ENCODE peak calls at places on chromosomes 4 and X, in four cellular contexts. One of them, this sample, is unnamed.

GRCh38 chr4:52718123-52718522 is 33.1 kb downstream of the ERVMER34-1 start:
- DNase-seq in naive B cell: no peak
- DNase-seq in GM12892: no peak
- DNase-seq in stimulated activated CD8-positive, alpha-beta memory T cell treated with anti-CD3 and anti-CD28 coated beads, Interleukin-4, amount 100 ng/mL, for 24 hours: no peak
- DNase-seq in this sample: no peak

GRCh38 chrX:150926304-150926703 is 27.8 kb upstream of the CD99L2 start:
- DNase-seq in stimulated activated CD8-positive, alpha-beta memory T cell treated with anti-CD3 and anti-CD28 coated beads, Interleukin-4, amount 100 ng/mL, for 24 hours: no peak
- DNase-seq in GM12892: no peak
- DNase-seq in naive B cell: no peak
- DNase-seq in this sample: no peak

GRCh38 chr4:52410971-52411370 is 248.1 kb downstream of the USP46 start:
- DNase-seq in naive B cell: no peak
- DNase-seq in stimulated activated CD8-positive, alpha-beta memory T cell treated with anti-CD3 and anti-CD28 coated beads, Interleukin-4, amount 100 ng/mL, for 24 hours: no peak
- DNase-seq in GM12892: no peak
- DNase-seq in this sample: no peak

GRCh38 chr4:124152130-124152529 is 560.4 kb downstream of the ANKRD50 start:
- DNase-seq in stimulated activated CD8-positive, alpha-beta memory T cell treated with anti-CD3 and anti-CD28 coated beads, Interleukin-4, amount 100 ng/mL, for 24 hours: no peak
- DNase-seq in naive B cell: no peak
- DNase-seq in GM12892: no peak
- DNase-seq in this sample: no peak

GRCh38 chr4:27888523-27888922 is 1027.9 kb downstream of the STIM2 start:
- DNase-seq in stimulated activated CD8-positive, alpha-beta memory T cell treated with anti-CD3 and anti-CD28 coated beads, Interleukin-4, amount 100 ng/mL, for 24 hours: no peak
- DNase-seq in GM12892: no peak
- DNase-seq in naive B cell: no peak
- DNase-seq in this sample: no peak

GRCh38 chr4:86117781-86118302 is 242.0 kb downstream of the MAPK10 start:
- DNase-seq in stimulated activated CD8-positive, alpha-beta memory T cell treated with anti-CD3 and anti-CD28 coated beads, Interleukin-4, amount 100 ng/mL, for 24 hours: no peak
- DNase-seq in GM12892: no peak
- DNase-seq in naive B cell: no peak
- DNase-seq in this sample: no peak

GRCh38 chr4:135007400-135007799 is 805.8 kb upstream of the PABPC4L start:
- DNase-seq in naive B cell: no peak
- DNase-seq in GM12892: no peak
- DNase-seq in stimulated activated CD8-positive, alpha-beta memory T cell treated with anti-CD3 and anti-CD28 coated beads, Interleukin-4, amount 100 ng/mL, for 24 hours: no peak
- DNase-seq in this sample: no peak

GRCh38 chrX:142327182-142327581 is 122.1 kb upstream of the MAGEC2 start:
- DNase-seq in naive B cell: no peak
- DNase-seq in stimulated activated CD8-positive, alpha-beta memory T cell treated with anti-CD3 and anti-CD28 coated beads, Interleukin-4, amount 100 ng/mL, for 24 hours: no peak
- DNase-seq in GM12892: no peak
- DNase-seq in this sample: no peak

GRCh38 chrX:10617964-10618342 is 2.4 kb downstream of the MID1 start:
- DNase-seq in stimulated activated CD8-positive, alpha-beta memory T cell treated with anti-CD3 and anti-CD28 coated beads, Interleukin-4, amount 100 ng/mL, for 24 hours: no peak
- DNase-seq in GM12892: no peak
- DNase-seq in naive B cell: no peak
- DNase-seq in this sample: no peak

GRCh38 chr4:17758459-17758858 is 23.0 kb downstream of the FAM184B start:
- DNase-seq in stimulated activated CD8-positive, alpha-beta memory T cell treated with anti-CD3 and anti-CD28 coated beads, Interleukin-4, amount 100 ng/mL, for 24 hours: no peak
- DNase-seq in GM12892: no peak
- DNase-seq in naive B cell: no peak
- DNase-seq in this sample: no peak

GRCh38 chr4:5192271-5192670 is 141.0 kb downstream of the STK32B start:
- DNase-seq in stimulated activated CD8-positive, alpha-beta memory T cell treated with anti-CD3 and anti-CD28 coated beads, Interleukin-4, amount 100 ng/mL, for 24 hours: no peak
- DNase-seq in naive B cell: no peak
- DNase-seq in GM12892: no peak
- DNase-seq in this sample: no peak

GRCh38 chrX:10404435-10404834 is 215.9 kb downstream of the MID1 start:
- DNase-seq in GM12892: no peak
- DNase-seq in naive B cell: no peak
- DNase-seq in stimulated activated CD8-positive, alpha-beta memory T cell treated with anti-CD3 and anti-CD28 coated beads, Interleukin-4, amount 100 ng/mL, for 24 hours: no peak
- DNase-seq in this sample: no peak

GRCh38 chr4:94803181-94803580 is 45.4 kb downstream of the BMPR1B start:
- DNase-seq in GM12892: no peak
- DNase-seq in stimulated activated CD8-positive, alpha-beta memory T cell treated with anti-CD3 and anti-CD28 coated beads, Interleukin-4, amount 100 ng/mL, for 24 hours: no peak
- DNase-seq in naive B cell: no peak
- DNase-seq in this sample: no peak

GRCh38 chr4:48137766-48138349 is 3.8 kb upstream of the TXK start:
- DNase-seq in GM12892: no peak
- DNase-seq in stimulated activated CD8-positive, alpha-beta memory T cell treated with anti-CD3 and anti-CD28 coated beads, Interleukin-4, amount 100 ng/mL, for 24 hours: no peak
- DNase-seq in naive B cell: no peak
- DNase-seq in this sample: no peak

GRCh38 chr4:182916483-182917181 is 554 bp downstream of the DCTD start:
- DNase-seq in GM12892: no peak
- DNase-seq in stimulated activated CD8-positive, alpha-beta memory T cell treated with anti-CD3 and anti-CD28 coated beads, Interleukin-4, amount 100 ng/mL, for 24 hours: peak
- DNase-seq in naive B cell: no peak
- DNase-seq in this sample: no peak

GRCh38 chrX:30875957-30876356 is 13.1 kb downstream of the TAB3 start:
- DNase-seq in naive B cell: no peak
- DNase-seq in stimulated activated CD8-positive, alpha-beta memory T cell treated with anti-CD3 and anti-CD28 coated beads, Interleukin-4, amount 100 ng/mL, for 24 hours: no peak
- DNase-seq in GM12892: no peak
- DNase-seq in this sample: peak

GRCh38 chr4:57119054-57119651 is 9.0 kb upstream of the IGFBP7 start:
- DNase-seq in stimulated activated CD8-positive, alpha-beta memory T cell treated with anti-CD3 and anti-CD28 coated beads, Interleukin-4, amount 100 ng/mL, for 24 hours: no peak
- DNase-seq in naive B cell: no peak
- DNase-seq in GM12892: no peak
- DNase-seq in this sample: no peak

GRCh38 chr4:153618831-153619230 is 65.2 kb upstream of the TLR2 start:
- DNase-seq in GM12892: no peak
- DNase-seq in stimulated activated CD8-positive, alpha-beta memory T cell treated with anti-CD3 and anti-CD28 coated beads, Interleukin-4, amount 100 ng/mL, for 24 hours: no peak
- DNase-seq in naive B cell: no peak
- DNase-seq in this sample: no peak

GRCh38 chrX:9682456-9682855 is 83.2 kb downstream of the GPR143 start:
- DNase-seq in naive B cell: no peak
- DNase-seq in stimulated activated CD8-positive, alpha-beta memory T cell treated with anti-CD3 and anti-CD28 coated beads, Interleukin-4, amount 100 ng/mL, for 24 hours: no peak
- DNase-seq in GM12892: no peak
- DNase-seq in this sample: no peak

GRCh38 chr4:81538712-81539432 is 67.2 kb upstream of the RASGEF1B start:
- DNase-seq in stimulated activated CD8-positive, alpha-beta memory T cell treated with anti-CD3 and anti-CD28 coated beads, Interleukin-4, amount 100 ng/mL, for 24 hours: no peak
- DNase-seq in naive B cell: no peak
- DNase-seq in GM12892: no peak
- DNase-seq in this sample: no peak

GRCh38 chr4:76634239-76634638 is 199.2 kb downstream of the SHROOM3 start:
- DNase-seq in GM12892: no peak
- DNase-seq in stimulated activated CD8-positive, alpha-beta memory T cell treated with anti-CD3 and anti-CD28 coated beads, Interleukin-4, amount 100 ng/mL, for 24 hours: no peak
- DNase-seq in naive B cell: no peak
- DNase-seq in this sample: peak

GRCh38 chrX:115400960-115401359 is 111.4 kb downstream of the LUZP4 start:
- DNase-seq in GM12892: no peak
- DNase-seq in stimulated activated CD8-positive, alpha-beta memory T cell treated with anti-CD3 and anti-CD28 coated beads, Interleukin-4, amount 100 ng/mL, for 24 hours: no peak
- DNase-seq in naive B cell: no peak
- DNase-seq in this sample: no peak

GRCh38 chrX:50941638-50942037 is 31.1 kb downstream of the BMP15 start:
- DNase-seq in naive B cell: no peak
- DNase-seq in stimulated activated CD8-positive, alpha-beta memory T cell treated with anti-CD3 and anti-CD28 coated beads, Interleukin-4, amount 100 ng/mL, for 24 hours: peak
- DNase-seq in GM12892: no peak
- DNase-seq in this sample: no peak

GRCh38 chr4:106318511-106318910 is 2.2 kb downstream of the AIMP1 start:
- DNase-seq in naive B cell: no peak
- DNase-seq in stimulated activated CD8-positive, alpha-beta memory T cell treated with anti-CD3 and anti-CD28 coated beads, Interleukin-4, amount 100 ng/mL, for 24 hours: no peak
- DNase-seq in GM12892: no peak
- DNase-seq in this sample: no peak

GRCh38 chr4:55635760-55636621 is at the start of gene NMU:
- DNase-seq in naive B cell: peak
- DNase-seq in GM12892: no peak
- DNase-seq in stimulated activated CD8-positive, alpha-beta memory T cell treated with anti-CD3 and anti-CD28 coated beads, Interleukin-4, amount 100 ng/mL, for 24 hours: peak
- DNase-seq in this sample: no peak

GRCh38 chr4:174119051-174119450 is 164.4 kb downstream of the FBXO8 start:
- DNase-seq in stimulated activated CD8-positive, alpha-beta memory T cell treated with anti-CD3 and anti-CD28 coated beads, Interleukin-4, amount 100 ng/mL, for 24 hours: no peak
- DNase-seq in GM12892: no peak
- DNase-seq in naive B cell: no peak
- DNase-seq in this sample: no peak

GRCh38 chrX:48917139-48917980 is 1.5 kb downstream of the PIM2 start:
- DNase-seq in naive B cell: peak
- DNase-seq in GM12892: peak
- DNase-seq in stimulated activated CD8-positive, alpha-beta memory T cell treated with anti-CD3 and anti-CD28 coated beads, Interleukin-4, amount 100 ng/mL, for 24 hours: peak
- DNase-seq in this sample: peak

GRCh38 chr4:67436742-67437141 is 108.6 kb downstream of the CENPC start:
- DNase-seq in stimulated activated CD8-positive, alpha-beta memory T cell treated with anti-CD3 and anti-CD28 coated beads, Interleukin-4, amount 100 ng/mL, for 24 hours: no peak
- DNase-seq in naive B cell: no peak
- DNase-seq in GM12892: no peak
- DNase-seq in this sample: peak

GRCh38 chr4:25209702-25210101 is 24.1 kb upstream of the PI4K2B start:
- DNase-seq in stimulated activated CD8-positive, alpha-beta memory T cell treated with anti-CD3 and anti-CD28 coated beads, Interleukin-4, amount 100 ng/mL, for 24 hours: no peak
- DNase-seq in naive B cell: no peak
- DNase-seq in GM12892: no peak
- DNase-seq in this sample: no peak

GRCh38 chr4:14568356-14568755 is 433.9 kb upstream of the CPEB2 start:
- DNase-seq in naive B cell: no peak
- DNase-seq in stimulated activated CD8-positive, alpha-beta memory T cell treated with anti-CD3 and anti-CD28 coated beads, Interleukin-4, amount 100 ng/mL, for 24 hours: no peak
- DNase-seq in GM12892: no peak
- DNase-seq in this sample: no peak

GRCh38 chrX:1316527-1316926 is 20.1 kb upstream of the IL3RA start:
- DNase-seq in stimulated activated CD8-positive, alpha-beta memory T cell treated with anti-CD3 and anti-CD28 coated beads, Interleukin-4, amount 100 ng/mL, for 24 hours: no peak
- DNase-seq in naive B cell: no peak
- DNase-seq in GM12892: no peak
- DNase-seq in this sample: no peak

GRCh38 chr4:83631066-83631465 is 95.2 kb downstream of the GPAT3 start:
- DNase-seq in naive B cell: no peak
- DNase-seq in GM12892: no peak
- DNase-seq in stimulated activated CD8-positive, alpha-beta memory T cell treated with anti-CD3 and anti-CD28 coated beads, Interleukin-4, amount 100 ng/mL, for 24 hours: no peak
- DNase-seq in this sample: no peak

GRCh38 chr4:169657470-169658107 is 37.2 kb downstream of the CLCN3 start:
- DNase-seq in GM12892: no peak
- DNase-seq in naive B cell: no peak
- DNase-seq in stimulated activated CD8-positive, alpha-beta memory T cell treated with anti-CD3 and anti-CD28 coated beads, Interleukin-4, amount 100 ng/mL, for 24 hours: no peak
- DNase-seq in this sample: no peak

GRCh38 chr4:186651181-186651603 is 72.5 kb downstream of the FAT1 start:
- DNase-seq in naive B cell: no peak
- DNase-seq in stimulated activated CD8-positive, alpha-beta memory T cell treated with anti-CD3 and anti-CD28 coated beads, Interleukin-4, amount 100 ng/mL, for 24 hours: no peak
- DNase-seq in GM12892: no peak
- DNase-seq in this sample: no peak

This sample was measured in epithelial cell of proximal tubule.